ENCODE peak calls at places on chromosomes 5 and 9, in seven cellular contexts. C is PC-9; L is epithelial cell of esophagus; B is CD8-positive, alpha-beta T cell; G is heart right ventricle; Q is GM13977; F is gastrocnemius medialis. D is an unnamed sample.

GRCh38 chr5:129133553-129133952 is 39.0 kb downstream of the ISOC1 start:
- DNase-seq in C (no peak), L (no peak), B (no peak), G (no peak), Q (no peak), F (no peak), D (no peak)

GRCh38 chr9:6646028-6646636 is 603 bp upstream of the GLDC start:
- DNase-seq in C (no peak), L (no peak), B (no peak), G (no peak), Q (no peak), F (no peak), D (no peak)

GRCh38 chr9:76759726-76760125 is 4.5 kb upstream of the PCA3 start:
- DNase-seq in C (no peak), L (no peak), B (no peak), G (no peak), Q (no peak), F (no peak), D (no peak)

GRCh38 chr9:75448955-75449354 is 360.6 kb downstream of the OSTF1 start:
- DNase-seq in C (no peak), L (no peak), B (no peak), G (no peak), Q (no peak), F (no peak), D (no peak)

GRCh38 chr5:118548761-118549160 is 439.6 kb downstream of the DTWD2 start:
- DNase-seq in C (no peak), L (peak), B (no peak), G (no peak), Q (no peak), F (no peak), D (peak)

GRCh38 chr9:126667190-126668055 is 53.7 kb downstream of the LMX1B start:
- DNase-seq in C (peak), L (no peak), B (no peak), G (no peak), Q (no peak), F (no peak), D (no peak)

GRCh38 chr9:130286781-130287428 is 21.3 kb downstream of the HMCN2 start:
- DNase-seq in C (no peak), L (no peak), B (no peak), G (peak), Q (no peak), F (no peak), D (no peak)

GRCh38 chr5:127353339-127353738 is 62.7 kb downstream of the MEGF10 start:
- DNase-seq in C (no peak), L (no peak), B (no peak), G (no peak), Q (no peak), F (no peak), D (no peak)

GRCh38 chr5:69467442-69468225 is 25.0 kb upstream of the OCLN start:
- DNase-seq in C (no peak), L (no peak), B (no peak), G (no peak), Q (peak), F (no peak), D (no peak)

GRCh38 chr9:93225417-93225816 is 41.5 kb downstream of the WNK2 start:
- DNase-seq in C (no peak), L (no peak), B (no peak), G (no peak), Q (peak), F (no peak), D (no peak)

GRCh38 chr9:31248156-31248555 is 1136.3 kb upstream of the ACO1 start:
- DNase-seq in C (no peak), L (no peak), B (no peak), G (no peak), Q (no peak), F (no peak), D (no peak)

GRCh38 chr5:160520609-160521391 is 99.1 kb downstream of the PTTG1 start:
- DNase-seq in C (no peak), L (peak), B (no peak), G (no peak), Q (no peak), F (no peak), D (no peak)

GRCh38 chr5:52684056-52684455 is 103.7 kb upstream of the ITGA1 start:
- DNase-seq in C (no peak), L (no peak), B (no peak), G (no peak), Q (no peak), F (no peak), D (no peak)

GRCh38 chr9:106467847-106468163 is 395.2 kb upstream of the ZNF462 start:
- DNase-seq in C (no peak), L (no peak), B (no peak), G (no peak), Q (no peak), F (no peak), D (no peak)

GRCh38 chr9:84411647-84412267 is 71.2 kb upstream of the SLC28A3 start:
- DNase-seq in C (no peak), L (no peak), B (no peak), G (no peak), Q (no peak), F (no peak), D (no peak)

GRCh38 chr9:18910858-18911257 is 122.2 kb downstream of the SAXO1 start:
- DNase-seq in C (no peak), L (no peak), B (no peak), G (no peak), Q (no peak), F (no peak), D (no peak)

GRCh38 chr5:179700401-179700918 is 1.7 kb downstream of the CANX start:
- DNase-seq in C (no peak), L (peak), B (no peak), G (no peak), Q (no peak), F (no peak), D (peak)

GRCh38 chr5:140251527-140251973 is 51.4 kb downstream of the PFDN1 start:
- DNase-seq in C (peak), L (peak), B (no peak), G (no peak), Q (no peak), F (no peak), D (peak)

GRCh38 chr9:94952553-94953373 is 226.3 kb downstream of the AOPEP start:
- DNase-seq in C (no peak), L (peak), B (no peak), G (peak), Q (peak), F (no peak), D (no peak)

GRCh38 chr9:33809506-33809905 is 7.5 kb upstream of the UBE2R2 start:
- DNase-seq in C (no peak), L (no peak), B (no peak), G (no peak), Q (no peak), F (no peak), D (no peak)

GRCh38 chr5:141734501-141735231 is 52.6 kb upstream of the ARAP3 start:
- DNase-seq in C (peak), L (peak), B (peak), G (peak), Q (no peak), F (no peak), D (peak)

GRCh38 chr5:10723519-10723918 is 37.5 kb downstream of the DAP start:
- DNase-seq in C (no peak), L (no peak), B (no peak), G (no peak), Q (no peak), F (no peak), D (no peak)

GRCh38 chr9:19551124-19551929 is 142.5 kb downstream of the ACER2 start:
- DNase-seq in C (no peak), L (no peak), B (no peak), G (no peak), Q (no peak), F (no peak), D (no peak)

GRCh38 chr5:175638305-175638704 is 19.6 kb upstream of the HRH2 start:
- DNase-seq in C (no peak), L (no peak), B (no peak), G (no peak), Q (no peak), F (no peak), D (peak)

GRCh38 chr9:127290666-127291065 is 26.1 kb downstream of the GARNL3 start:
- DNase-seq in C (no peak), L (no peak), B (no peak), G (no peak), Q (no peak), F (no peak), D (no peak)

GRCh38 chr5:176466245-176466871 is 18.2 kb downstream of the FAF2 start:
- DNase-seq in C (peak), L (peak), B (no peak), G (no peak), Q (no peak), F (no peak), D (peak)

GRCh38 chr9:20702565-20702964 is 18.5 kb downstream of the FOCAD start:
- DNase-seq in C (no peak), L (no peak), B (no peak), G (no peak), Q (no peak), F (no peak), D (no peak)

GRCh38 chr5:84623034-84623433 is 238.4 kb upstream of the EDIL3 start:
- DNase-seq in C (no peak), L (no peak), B (no peak), G (no peak), Q (no peak), F (no peak), D (no peak)

GRCh38 chr9:114281421-114282103 is 41.3 kb upstream of the ORM1 start:
- DNase-seq in C (no peak), L (no peak), B (no peak), G (peak), Q (no peak), F (peak), D (no peak)

GRCh38 chr9:76162751-76163500 is 231.3 kb downstream of the RFK start:
- DNase-seq in C (no peak), L (no peak), B (no peak), G (no peak), Q (no peak), F (no peak), D (no peak)

GRCh38 chr5:79613571-79613970 is 1.3 kb downstream of the TENT2 start:
- DNase-seq in C (no peak), L (no peak), B (no peak), G (no peak), Q (no peak), F (no peak), D (peak)

GRCh38 chr9:104993291-104993963 is 65.5 kb upstream of the ABCA1 start:
- DNase-seq in C (peak), L (no peak), B (no peak), G (peak), Q (no peak), F (peak), D (no peak)

GRCh38 chr9:87108639-87109038 is 161.3 kb upstream of the GAS1 start:
- DNase-seq in C (no peak), L (no peak), B (no peak), G (peak), Q (no peak), F (no peak), D (no peak)

GRCh38 chr9:124420991-124421543 is 5.8 kb upstream of the PSMB7 start:
- DNase-seq in C (no peak), L (no peak), B (no peak), G (no peak), Q (no peak), F (no peak), D (no peak)

GRCh38 chr5:147851578-147851977 is 20.1 kb upstream of the SPINK1 start:
- DNase-seq in C (no peak), L (no peak), B (no peak), G (no peak), Q (no peak), F (no peak), D (no peak)
- TF ChIP-seq CTCF in C (no peak), L (no peak), B (no peak), G (no peak), Q (no peak), F (no peak), D (no peak)

GRCh38 chr9:110112792-110113191 is 95.2 kb downstream of the C9orf152 start:
- DNase-seq in C (no peak), L (no peak), B (no peak), G (no peak), Q (no peak), F (no peak), D (no peak)

GRCh38 chr9:110106698-110107097 is 101.3 kb downstream of the C9orf152 start:
- DNase-seq in C (no peak), L (no peak), B (no peak), G (no peak), Q (no peak), F (no peak), D (no peak)

GRCh38 chr9:110111868-110112267 is 96.1 kb downstream of the C9orf152 start:
- DNase-seq in C (no peak), L (no peak), B (no peak), G (no peak), Q (no peak), F (no peak), D (no peak)

GRCh38 chr9:110110154-110110553 is 97.8 kb downstream of the C9orf152 start:
- DNase-seq in C (no peak), L (no peak), B (no peak), G (no peak), Q (peak), F (no peak), D (no peak)

DNA sequence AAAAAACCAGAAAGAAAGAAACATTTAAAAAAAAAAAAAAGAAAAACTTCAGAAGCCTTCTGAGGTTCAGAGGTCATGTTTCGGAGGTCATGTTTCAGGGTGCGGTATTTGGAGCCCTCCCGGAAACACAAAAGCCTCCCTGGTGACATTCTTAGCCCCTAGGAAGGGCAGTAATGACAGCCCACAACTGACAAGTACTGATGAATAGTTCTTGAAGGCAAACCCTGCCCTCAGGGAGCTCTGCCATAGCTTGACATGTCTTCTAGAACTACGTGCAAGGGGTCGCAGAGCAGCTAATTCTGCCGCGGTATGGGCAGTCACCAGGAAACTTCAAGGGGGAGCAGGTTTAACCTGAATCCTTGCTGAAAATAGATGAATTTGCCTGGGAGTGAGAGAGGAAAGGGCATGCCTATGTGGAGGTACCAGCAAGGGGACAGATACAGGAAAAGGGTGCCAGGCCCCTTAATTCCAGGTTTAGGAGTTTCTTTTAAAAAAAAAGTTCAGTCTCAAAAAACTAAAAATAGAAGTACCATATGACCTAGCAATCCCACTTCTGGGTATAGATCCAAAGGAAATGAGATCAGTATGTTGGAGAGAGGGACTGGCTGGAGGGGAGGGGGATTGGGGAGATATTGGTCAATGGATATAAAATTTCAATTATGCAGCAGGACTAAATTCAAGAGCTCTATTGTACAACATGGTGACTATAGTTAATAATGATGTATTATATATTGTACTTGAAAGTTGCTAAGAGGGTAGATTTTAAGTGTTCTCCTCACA is 98.4 kb downstream of the C9orf152 start:
- DNase-seq in C (peak), L (no peak), B (no peak), G (no peak), Q (no peak), F (no peak), D (no peak)
- TF ChIP-seq CTCF in C (no peak), L (no peak), B (no peak), G (no peak), Q (no peak), F (no peak), D (no peak)

DNA sequence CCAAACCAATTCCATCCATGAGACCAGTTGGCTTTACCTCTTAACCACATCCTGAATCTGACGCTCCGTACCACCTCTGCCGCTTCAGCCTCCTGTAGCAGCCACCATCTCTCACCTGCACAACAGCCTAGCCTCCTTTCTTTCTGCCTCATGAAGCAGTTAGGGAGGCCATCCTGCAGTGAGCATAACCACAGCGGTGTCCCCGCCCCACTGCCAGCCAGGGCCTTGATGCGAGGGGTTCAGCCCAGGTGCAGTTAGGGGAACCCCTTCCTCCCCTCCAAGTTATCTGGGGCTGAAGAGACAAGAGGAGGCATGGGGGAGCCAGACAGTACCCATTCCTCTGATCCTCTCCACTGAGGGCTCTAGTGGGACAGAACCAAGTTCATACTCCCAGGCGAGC is 167.0 kb downstream of the C5orf15 start:
- DNase-seq in C (no peak), L (no peak), B (no peak), G (no peak), Q (no peak), F (no peak), D (no peak)
- TF ChIP-seq CTCF in C (no peak), L (no peak), B (no peak), G (no peak), Q (no peak), F (no peak), D (no peak)

GRCh38 chr9:136198605-136199083 is 6.3 kb downstream of the LHX3 start:
- DNase-seq in C (no peak), L (peak), B (no peak), G (no peak), Q (no peak), F (no peak), D (no peak)
- TF ChIP-seq CTCF in C (no peak), L (no peak), B (no peak), G (no peak), Q (no peak), F (no peak), D (no peak)